ENCODE peak calls at places on chromosomes 1 and 21, in seven cellular contexts. A is hepatocyte, S is AG04450, C is MM.1S, P is epithelial cell of esophagus, K is fibroblast of mammary gland, Z is heart left ventricle. Y is an unnamed sample.

GRCh38 chr1:68213843-68214242 is 18.5 kb downstream of the WLS start:
- DNase-seq in A (peak), P (peak), Z (peak), K (peak), S (no peak), C (no peak), Y (no peak)

GRCh38 chr1:52203935-52204625 is 62.2 kb downstream of the ZFYVE9 start:
- DNase-seq in C (no peak), A (no peak), K (no peak), P (no peak), Z (no peak), S (no peak), Y (no peak)

GRCh38 chr1:8551613-8552093 is 233.7 kb downstream of the SLC45A1 start:
- DNase-seq in S (no peak), P (no peak), A (peak), Z (no peak), K (peak), C (no peak), Y (no peak)

GRCh38 chr1:226125831-226126230 is 60.7 kb downstream of the ACBD3 start:
- DNase-seq in S (no peak), K (no peak), C (no peak), Z (no peak), P (no peak), A (no peak), Y (no peak)

GRCh38 chr1:173392895-173393654 is 84.1 kb upstream of the PRDX6 start:
- DNase-seq in P (peak), A (peak), Z (peak), K (peak), C (no peak), S (peak), Y (peak)

GRCh38 chr1:240174734-240175133 is 83.1 kb downstream of the FMN2 start:
- DNase-seq in S (no peak), Z (no peak), P (no peak), C (no peak), K (no peak), A (no peak), Y (no peak)

GRCh38 chr1:18978706-18979105 is 22.2 kb upstream of the IFFO2 start:
- DNase-seq in C (no peak), A (no peak), K (no peak), S (no peak), P (no peak), Z (no peak), Y (no peak)

GRCh38 chr1:204480515-204480914 is 14.1 kb downstream of the PIK3C2B start:
- DNase-seq in Z (peak), K (no peak), A (no peak), P (no peak), S (no peak), C (no peak), Y (no peak)

GRCh38 chr1:161330346-161330745 is 16.2 kb downstream of the SDHC start:
- DNase-seq in P (peak), K (no peak), C (no peak), Z (no peak), S (no peak), A (no peak), Y (no peak)

GRCh38 chr1:100343897-100344296 is 8.4 kb upstream of the CDC14A start:
- DNase-seq in K (no peak), C (no peak), P (no peak), S (no peak), Z (no peak), A (no peak), Y (no peak)

GRCh38 chr1:94258873-94259331 is 21.5 kb upstream of the ARHGAP29 start:
- DNase-seq in C (no peak), K (peak), Z (peak), A (peak), S (peak), P (peak), Y (peak)

GRCh38 chr1:9473032-9473792 is 66.1 kb upstream of the SLC25A33 start:
- DNase-seq in K (peak), P (peak), C (no peak), S (peak), Z (peak), A (peak), Y (peak)

GRCh38 chr1:29688477-29689365 is 452.4 kb downstream of the PTPRU start:
- DNase-seq in K (peak), A (peak), Z (no peak), P (peak), C (no peak), S (peak), Y (no peak)

GRCh38 chr21:37866027-37866426 is 50.2 kb downstream of the KCNJ6 start:
- DNase-seq in K (no peak), P (peak), S (no peak), Z (no peak), C (peak), A (no peak), Y (no peak)

GRCh38 chr1:12339861-12340557 is 110.2 kb downstream of the VPS13D start:
- DNase-seq in K (no peak), A (peak), P (no peak), C (no peak), Z (no peak), S (no peak), Y (no peak)

GRCh38 chr1:179529482-179529881 is 46.3 kb downstream of the NPHS2 start:
- DNase-seq in C (no peak), K (no peak), Z (no peak), S (no peak), P (no peak), A (no peak), Y (no peak)

GRCh38 chr1:177905686-177906085 is 64.2 kb downstream of the SEC16B start:
- DNase-seq in K (no peak), C (no peak), A (no peak), Z (no peak), P (no peak), S (no peak), Y (no peak)

GRCh38 chr21:38258803-38259485 is 2.2 kb downstream of the KCNJ15 start:
- DNase-seq in K (peak), S (peak), Z (no peak), C (no peak), A (peak), P (peak), Y (peak)

GRCh38 chr1:62142550-62142949 is 52.1 kb upstream of the L1TD1 start:
- DNase-seq in C (no peak), Z (no peak), A (no peak), S (no peak), P (peak), K (no peak), Y (no peak)

GRCh38 chr1:185073725-185074124 is 28.4 kb downstream of the RNF2 start:
- DNase-seq in A (no peak), P (no peak), C (no peak), S (no peak), Z (no peak), K (peak), Y (no peak)

GRCh38 chr1:6179564-6180175 is 451 bp downstream of the CHD5 start:
- DNase-seq in K (no peak), P (no peak), Z (no peak), A (no peak), S (no peak), C (no peak), Y (no peak)

GRCh38 chr1:36420409-36420808 is 22.7 kb upstream of the LSM10 start:
- DNase-seq in P (no peak), A (no peak), S (no peak), C (no peak), Z (no peak), K (peak), Y (no peak)

GRCh38 chr1:45522324-45523104 is 830 bp upstream of the PRDX1 start:
- DNase-seq in C (no peak), P (peak), K (peak), Z (no peak), S (no peak), A (no peak), Y (no peak)

GRCh38 chr1:45516465-45516864 is 5.2 kb downstream of the PRDX1 start:
- DNase-seq in P (peak), C (no peak), K (no peak), Z (no peak), A (no peak), S (no peak), Y (no peak)

GRCh38 chr1:45526135-45526644 is 4.5 kb upstream of the PRDX1 start:
- DNase-seq in S (no peak), K (no peak), C (no peak), P (no peak), A (peak), Z (no peak), Y (no peak)

GRCh38 chr1:45518910-45519309 is 2.8 kb downstream of the PRDX1 start:
- DNase-seq in P (no peak), A (no peak), S (no peak), K (no peak), Z (no peak), C (peak), Y (no peak)

DNA sequence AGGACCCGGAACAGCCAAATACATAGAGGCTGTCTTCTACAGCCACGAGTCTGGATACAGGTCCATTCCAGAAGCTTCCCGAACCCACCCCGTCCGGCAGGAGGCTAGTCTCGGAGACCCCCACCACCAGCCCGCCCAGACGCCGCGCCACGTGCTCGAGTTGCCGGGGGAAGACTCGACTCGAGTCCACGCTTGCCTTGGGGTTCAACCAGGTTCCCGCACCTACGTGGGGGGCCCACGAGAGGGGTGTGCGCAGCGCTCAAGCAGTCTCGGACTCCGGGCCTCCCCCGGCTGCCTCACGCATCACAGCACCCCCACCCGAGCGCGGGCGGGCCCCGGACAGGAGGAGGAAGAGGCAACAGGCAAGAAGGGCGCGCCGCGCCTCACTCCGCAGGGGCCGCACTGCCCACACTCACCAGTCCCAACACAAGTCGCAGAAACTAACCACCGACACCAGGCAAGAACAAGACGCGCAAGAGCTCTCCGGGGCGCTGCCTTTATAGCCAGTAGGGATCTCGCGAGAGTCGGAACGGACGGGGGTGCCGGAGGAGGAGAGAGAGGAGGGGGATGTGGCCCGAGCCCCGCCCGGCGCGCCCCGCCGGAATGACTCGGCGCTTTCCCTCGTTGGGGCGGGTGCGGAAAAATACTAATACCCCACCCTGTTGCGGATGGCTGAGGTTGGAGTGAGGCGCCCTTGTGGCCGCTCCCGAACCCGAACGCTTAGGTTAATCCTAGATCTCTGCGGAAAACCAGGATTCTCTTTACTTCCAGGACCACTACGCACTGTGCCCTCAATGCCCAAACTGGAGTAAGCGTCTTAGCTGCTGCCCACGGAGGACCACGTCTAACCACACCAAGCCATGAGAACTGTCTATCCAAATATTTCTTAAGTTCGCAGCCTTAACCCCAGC is at the start of gene PRDX1:
- DNase-seq in S (peak), A (peak), C (peak), P (peak), K (peak), Z (peak), Y (peak)
- TF ChIP-seq CTCF in S (peak), A (no peak), C (no peak), P (peak), K (no peak), Z (peak), Y (no peak)

GRCh38 chr21:26679299-26679698 is 106.2 kb upstream of the CYYR1 start:
- DNase-seq in P (no peak), C (no peak), K (no peak), S (no peak), A (no peak), Z (no peak), Y (no peak)
- H3K4me3 ChIP-seq in P (no peak), C (no peak), K (no peak), S (no peak), A (no peak), Z (no peak), Y (no peak)

DNA sequence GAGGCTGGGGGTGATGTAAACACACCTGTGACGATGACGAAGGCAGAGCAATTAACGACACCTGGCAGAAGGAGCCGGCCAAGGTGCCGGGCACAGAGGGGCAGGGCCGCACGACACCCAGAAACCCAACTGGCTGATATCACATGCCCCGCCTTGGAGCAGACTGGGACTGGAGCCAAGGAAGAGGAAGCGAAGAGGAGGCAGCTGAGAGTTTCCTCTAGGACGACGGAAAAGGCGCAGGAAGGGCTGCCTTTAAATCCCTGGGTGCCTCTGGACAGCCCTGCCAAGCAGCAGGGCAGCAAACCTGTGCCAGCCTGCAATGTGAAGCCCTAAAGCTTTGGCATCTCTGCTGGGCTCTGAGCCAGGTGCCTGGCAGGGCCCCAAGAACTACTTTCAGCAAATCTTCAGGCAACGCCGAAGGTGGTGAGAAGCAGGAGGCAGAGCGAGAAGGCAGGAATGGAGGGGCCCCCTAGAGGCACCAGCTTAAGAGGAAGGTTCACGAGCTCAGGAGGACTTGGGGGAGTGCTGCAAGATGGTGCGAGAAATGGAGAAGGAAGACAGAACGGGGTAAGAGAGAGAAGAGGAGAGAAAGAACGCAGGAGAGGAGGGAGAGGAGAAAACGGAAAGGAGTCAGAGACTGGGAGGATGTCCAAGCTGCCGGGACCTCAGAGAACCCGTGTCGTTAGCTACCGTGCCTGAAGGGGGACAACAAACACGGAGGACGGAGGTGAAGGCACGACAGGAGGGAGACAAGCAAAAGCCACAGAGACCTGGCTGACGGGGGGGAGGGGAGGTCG is 25.3 kb upstream of the PEF1 start:
- DNase-seq in Z (peak), A (peak), K (peak), P (peak), S (no peak), C (peak), Y (no peak)
- TF ChIP-seq CTCF in Z (peak), A (peak), K (no peak), P (peak), S (peak), C (peak), Y (no peak)

GRCh38 chr1:27430903-27431653 is 38.7 kb downstream of the GPR3 start:
- DNase-seq in P (no peak), A (no peak), C (peak), K (peak), S (no peak), Z (no peak), Y (no peak)

GRCh38 chr1:27436204-27437159 is 44.1 kb downstream of the GPR3 start:
- DNase-seq in K (peak), P (peak), C (peak), A (peak), S (no peak), Z (no peak), Y (peak)

GRCh38 chr1:27438621-27439061 is 46.2 kb downstream of the GPR3 start:
- DNase-seq in S (no peak), C (peak), A (no peak), K (no peak), Z (no peak), P (no peak), Y (no peak)

GRCh38 chr1:27439150-27439549 is 46.7 kb downstream of the GPR3 start:
- DNase-seq in Z (no peak), A (no peak), S (no peak), K (no peak), C (no peak), P (no peak), Y (no peak)

GRCh38 chr1:27435566-27436203 is 43.3 kb downstream of the GPR3 start:
- DNase-seq in K (no peak), S (no peak), P (no peak), A (no peak), Z (no peak), C (peak), Y (no peak)
- H3K4me3 ChIP-seq in K (no peak), S (no peak), P (no peak), A (no peak), Z (peak), C (peak), Y (no peak)

DNA sequence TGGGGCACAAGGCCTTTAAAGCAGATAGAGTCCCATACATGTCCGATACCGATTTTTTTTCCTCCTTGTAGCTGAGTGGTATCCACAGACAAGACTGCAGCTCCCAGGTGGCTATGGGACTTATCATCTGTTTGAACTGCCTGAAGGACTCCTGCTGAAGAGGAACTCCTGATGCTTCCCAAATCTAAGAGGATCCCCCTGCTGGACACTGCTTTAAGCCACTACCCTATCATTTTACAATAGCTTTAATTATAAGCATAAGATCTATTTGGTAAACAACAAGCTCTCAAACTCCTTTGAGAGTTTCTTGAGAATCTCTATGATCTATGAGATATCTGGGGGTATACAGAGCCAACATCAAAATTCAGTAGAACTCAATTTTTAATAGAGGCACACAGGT is 11.7 kb downstream of the NDC1 start:
- DNase-seq in S (no peak), A (no peak), Z (no peak), P (peak), K (peak), C (no peak), Y (peak)
- TF ChIP-seq CTCF in S (peak), A (no peak), Z (no peak), P (no peak), K (peak), C (no peak), Y (peak)

DNA sequence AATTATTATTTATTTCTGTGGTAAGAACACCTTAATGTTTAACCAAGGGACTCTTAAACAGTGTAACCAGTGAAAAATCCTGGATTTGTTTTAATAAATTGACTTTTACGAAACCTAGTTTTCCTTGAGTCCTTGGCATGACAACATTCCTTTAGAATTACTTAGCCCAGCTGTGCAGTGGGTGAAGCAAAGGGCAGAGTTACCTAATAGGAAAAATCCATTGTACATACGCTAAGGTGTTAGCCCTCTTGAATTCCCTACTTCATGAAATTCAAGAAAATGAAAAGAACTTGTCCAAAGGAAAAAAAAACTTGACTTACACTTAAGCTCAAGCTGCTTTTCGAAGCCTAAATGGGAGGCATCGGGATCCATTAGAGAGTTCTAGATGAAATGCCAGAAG is 852.0 kb upstream of the ADAMTS5 start:
- DNase-seq in A (peak), Z (no peak), K (no peak), S (no peak), C (no peak), P (peak), Y (no peak)
- H3K4me3 ChIP-seq in A (no peak), Z (no peak), K (no peak), S (no peak), C (no peak), P (no peak), Y (no peak)

Y was measured in AG09309.